ENCODE peak calls at places on chromosomes 3 and 15, in six cellular contexts. One of them, this sample, is unnamed.

GRCh38 chr3:36941162-36941561 is 3.7 kb downstream of the TRANK1 start:
- DNase-seq in cardiac fibroblast: no peak
- DNase-seq in RWPE2: no peak
- DNase-seq in AG09309: no peak
- DNase-seq in sigmoid colon: no peak
- DNase-seq in omental fat pad: no peak
- DNase-seq in this sample: no peak

GRCh38 chr15:58361291-58361759 is 70.5 kb upstream of the LIPC start:
- DNase-seq in cardiac fibroblast: peak; percentile 36
- DNase-seq in RWPE2: no peak
- DNase-seq in AG09309: peak; percentile 95
- DNase-seq in sigmoid colon: no peak
- DNase-seq in omental fat pad: no peak
- DNase-seq in this sample: no peak

GRCh38 chr3:156349978-156350377 is 204.9 kb downstream of the SSR3 start:
- DNase-seq in cardiac fibroblast: no peak
- DNase-seq in RWPE2: no peak
- DNase-seq in AG09309: no peak
- DNase-seq in sigmoid colon: no peak
- DNase-seq in omental fat pad: no peak
- DNase-seq in this sample: no peak

GRCh38 chr3:37197810-37198371 is 23.5 kb upstream of the LRRFIP2 start:
- DNase-seq in cardiac fibroblast: no peak
- DNase-seq in RWPE2: no peak
- DNase-seq in AG09309: peak; percentile 44
- DNase-seq in sigmoid colon: no peak
- DNase-seq in omental fat pad: no peak
- DNase-seq in this sample: no peak

GRCh38 chr3:170740726-170741591 is 129.0 kb downstream of the RPL22L1 start:
- DNase-seq in cardiac fibroblast: peak; percentile 90
- DNase-seq in RWPE2: peak; percentile 70
- DNase-seq in AG09309: peak; percentile 95
- DNase-seq in sigmoid colon: peak; percentile 88
- DNase-seq in omental fat pad: no peak
- DNase-seq in this sample: no peak

GRCh38 chr3:191329654-191330308 is 545 bp downstream of the UTS2B start:
- DNase-seq in cardiac fibroblast: peak; percentile 63
- DNase-seq in RWPE2: no peak
- DNase-seq in AG09309: no peak
- DNase-seq in sigmoid colon: peak; percentile 69
- DNase-seq in omental fat pad: no peak
- DNase-seq in this sample: no peak

GRCh38 chr3:111143-112069 is 85.2 kb upstream of the CHL1 start:
- DNase-seq in cardiac fibroblast: no peak
- DNase-seq in RWPE2: no peak
- DNase-seq in AG09309: no peak
- DNase-seq in sigmoid colon: peak; percentile 58
- DNase-seq in omental fat pad: no peak
- DNase-seq in this sample: no peak

GRCh38 chr3:121809249-121809648 is 25.6 kb downstream of the IQCB1 start:
- DNase-seq in cardiac fibroblast: no peak
- DNase-seq in RWPE2: no peak
- DNase-seq in AG09309: no peak
- DNase-seq in sigmoid colon: no peak
- DNase-seq in omental fat pad: no peak
- DNase-seq in this sample: no peak

GRCh38 chr3:134641671-134642300 is 9.0 kb downstream of the KY start:
- DNase-seq in cardiac fibroblast: no peak
- DNase-seq in RWPE2: no peak
- DNase-seq in AG09309: no peak
- DNase-seq in sigmoid colon: no peak
- DNase-seq in omental fat pad: no peak
- DNase-seq in this sample: no peak

GRCh38 chr15:68817304-68818087 is 3.2 kb downstream of the ANP32A start:
- DNase-seq in cardiac fibroblast: peak; percentile 67
- DNase-seq in RWPE2: no peak
- DNase-seq in AG09309: no peak
- DNase-seq in sigmoid colon: peak; percentile 84
- DNase-seq in omental fat pad: no peak
- DNase-seq in this sample: no peak

GRCh38 chr3:21826416-21826815 is 75.4 kb upstream of the ZNF385D start:
- DNase-seq in cardiac fibroblast: peak; percentile 7
- DNase-seq in RWPE2: no peak
- DNase-seq in AG09309: no peak
- DNase-seq in sigmoid colon: no peak
- DNase-seq in omental fat pad: no peak
- DNase-seq in this sample: no peak

GRCh38 chr3:188567478-188568195 is 413.7 kb downstream of the LPP start:
- DNase-seq in cardiac fibroblast: peak; percentile 22
- DNase-seq in RWPE2: no peak
- DNase-seq in AG09309: no peak
- DNase-seq in sigmoid colon: no peak
- DNase-seq in omental fat pad: no peak
- DNase-seq in this sample: no peak

GRCh38 chr3:170703121-170703588 is 117.3 kb upstream of the SLC7A14 start:
- DNase-seq in cardiac fibroblast: peak; percentile 56
- DNase-seq in RWPE2: no peak
- DNase-seq in AG09309: peak; percentile 73
- DNase-seq in sigmoid colon: no peak
- DNase-seq in omental fat pad: no peak
- DNase-seq in this sample: no peak

GRCh38 chr3:13871791-13872190 is 8.1 kb downstream of the WNT7A start:
- DNase-seq in cardiac fibroblast: no peak
- DNase-seq in RWPE2: no peak
- DNase-seq in AG09309: no peak
- DNase-seq in sigmoid colon: no peak
- DNase-seq in omental fat pad: no peak
- DNase-seq in this sample: no peak

GRCh38 chr15:41438206-41438605 is 21.3 kb downstream of the RTF1 start:
- DNase-seq in cardiac fibroblast: no peak
- DNase-seq in RWPE2: peak; percentile 57
- DNase-seq in AG09309: no peak
- DNase-seq in sigmoid colon: peak; percentile 39
- DNase-seq in omental fat pad: no peak
- DNase-seq in this sample: no peak

GRCh38 chr15:51585953-51586352 is 36.6 kb downstream of the DMXL2 start:
- DNase-seq in cardiac fibroblast: no peak
- DNase-seq in RWPE2: no peak
- DNase-seq in AG09309: no peak
- DNase-seq in sigmoid colon: no peak
- DNase-seq in omental fat pad: no peak
- DNase-seq in this sample: no peak

GRCh38 chr3:170942011-170942410 is 33.6 kb upstream of the EIF5A2 start:
- DNase-seq in cardiac fibroblast: no peak
- DNase-seq in RWPE2: no peak
- DNase-seq in AG09309: no peak
- DNase-seq in sigmoid colon: no peak
- DNase-seq in omental fat pad: no peak
- DNase-seq in this sample: no peak

GRCh38 chr3:127413871-127414270 is 126.0 kb upstream of the PRR20G start:
- DNase-seq in cardiac fibroblast: no peak
- DNase-seq in RWPE2: no peak
- DNase-seq in AG09309: no peak
- DNase-seq in sigmoid colon: no peak
- DNase-seq in omental fat pad: no peak
- DNase-seq in this sample: no peak

GRCh38 chr3:44454258-44454657 is 23.2 kb downstream of the ZNF445 start:
- DNase-seq in cardiac fibroblast: no peak
- DNase-seq in RWPE2: no peak
- DNase-seq in AG09309: no peak
- DNase-seq in sigmoid colon: no peak
- DNase-seq in omental fat pad: no peak
- DNase-seq in this sample: no peak

GRCh38 chr3:72143322-72143721 is 358.4 kb upstream of the PROK2 start:
- DNase-seq in cardiac fibroblast: peak; percentile 19
- DNase-seq in RWPE2: no peak
- DNase-seq in AG09309: peak; percentile 34
- DNase-seq in sigmoid colon: no peak
- DNase-seq in omental fat pad: no peak
- DNase-seq in this sample: no peak

GRCh38 chr3:16359331-16359730 is 94.3 kb downstream of the OXNAD1 start:
- DNase-seq in cardiac fibroblast: no peak
- DNase-seq in RWPE2: no peak
- DNase-seq in AG09309: no peak
- DNase-seq in sigmoid colon: no peak
- DNase-seq in omental fat pad: no peak
- DNase-seq in this sample: no peak

GRCh38 chr3:16354291-16354690 is 89.3 kb downstream of the OXNAD1 start:
- DNase-seq in cardiac fibroblast: no peak
- DNase-seq in RWPE2: no peak
- DNase-seq in AG09309: no peak
- DNase-seq in sigmoid colon: no peak
- DNase-seq in omental fat pad: no peak
- DNase-seq in this sample: no peak

GRCh38 chr3:16357698-16358097 is 92.7 kb downstream of the OXNAD1 start:
- DNase-seq in cardiac fibroblast: peak; percentile 19
- DNase-seq in RWPE2: no peak
- DNase-seq in AG09309: no peak
- DNase-seq in sigmoid colon: no peak
- DNase-seq in omental fat pad: no peak
- DNase-seq in this sample: no peak

GRCh38 chr3:16355864-16356263 is 90.9 kb downstream of the OXNAD1 start:
- DNase-seq in cardiac fibroblast: no peak
- DNase-seq in RWPE2: no peak
- DNase-seq in AG09309: no peak
- DNase-seq in sigmoid colon: no peak
- DNase-seq in omental fat pad: no peak
- DNase-seq in this sample: no peak

GRCh38 chr3:16357191-16357590 is 92.2 kb downstream of the OXNAD1 start:
- DNase-seq in cardiac fibroblast: no peak
- DNase-seq in RWPE2: no peak
- DNase-seq in AG09309: no peak
- DNase-seq in sigmoid colon: no peak
- DNase-seq in omental fat pad: no peak
- DNase-seq in this sample: no peak
- TF ChIP-seq CTCF in cardiac fibroblast: no peak
- TF ChIP-seq CTCF in RWPE2: no peak
- TF ChIP-seq CTCF in AG09309: no peak
- TF ChIP-seq CTCF in sigmoid colon: no peak
- TF ChIP-seq CTCF in omental fat pad: no peak
- TF ChIP-seq CTCF in this sample: no peak

DNA sequence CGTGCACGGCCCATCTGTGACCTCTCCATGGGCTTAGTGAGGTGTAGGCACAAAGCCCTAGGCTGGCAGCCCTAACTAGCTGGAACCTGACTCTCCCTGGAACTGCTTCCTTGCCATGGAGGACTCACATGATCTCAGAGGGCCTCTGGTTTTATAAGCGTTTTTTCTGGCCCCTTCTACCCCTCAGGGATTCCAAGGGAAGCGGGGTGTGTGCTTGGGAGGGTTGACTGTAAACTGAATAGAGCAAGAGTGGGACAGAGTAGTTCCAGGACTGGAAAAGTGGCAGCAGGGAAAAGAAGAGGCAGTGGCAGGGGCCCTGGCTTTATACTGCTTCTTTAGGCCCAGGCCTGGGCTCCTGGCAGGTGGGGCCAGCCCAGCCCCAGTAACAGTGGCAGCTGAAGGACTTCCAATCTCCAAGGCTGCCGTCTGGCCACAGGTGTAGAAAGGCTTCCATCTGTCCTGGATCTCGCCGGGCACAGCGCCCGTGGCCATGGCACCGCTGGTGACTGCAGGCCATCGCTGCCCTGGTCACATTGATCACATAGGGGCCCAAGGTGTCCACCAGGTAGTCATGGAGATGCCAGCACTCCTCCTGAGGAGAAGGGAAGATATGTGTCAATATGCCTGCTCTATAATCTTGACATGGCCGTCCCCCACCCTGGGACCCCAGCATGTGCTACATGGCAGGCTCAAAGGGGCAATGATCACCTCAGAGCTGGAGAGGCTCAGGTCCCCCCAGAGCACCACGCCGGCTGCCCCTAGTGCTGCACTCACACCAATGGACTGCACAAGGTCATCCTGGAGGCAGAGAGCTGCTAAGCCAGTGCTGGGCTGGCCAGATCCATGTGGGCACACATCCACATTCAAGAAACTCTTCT is 934 bp upstream of the IFRD2 start:
- DNase-seq in cardiac fibroblast: no peak
- DNase-seq in RWPE2: no peak
- DNase-seq in AG09309: no peak
- DNase-seq in sigmoid colon: peak; percentile 68
- DNase-seq in omental fat pad: no peak
- DNase-seq in this sample: no peak
- TF ChIP-seq CTCF in cardiac fibroblast: no peak
- TF ChIP-seq CTCF in RWPE2: no peak
- TF ChIP-seq CTCF in AG09309: no peak
- TF ChIP-seq CTCF in sigmoid colon: no peak
- TF ChIP-seq CTCF in omental fat pad: no peak
- TF ChIP-seq CTCF in this sample: no peak

GRCh38 chr3:29868702-29869101 is 587.8 kb downstream of the RBMS3 start:
- DNase-seq in cardiac fibroblast: no peak
- DNase-seq in RWPE2: no peak
- DNase-seq in AG09309: no peak
- DNase-seq in sigmoid colon: no peak
- DNase-seq in omental fat pad: no peak
- DNase-seq in this sample: no peak

DNA sequence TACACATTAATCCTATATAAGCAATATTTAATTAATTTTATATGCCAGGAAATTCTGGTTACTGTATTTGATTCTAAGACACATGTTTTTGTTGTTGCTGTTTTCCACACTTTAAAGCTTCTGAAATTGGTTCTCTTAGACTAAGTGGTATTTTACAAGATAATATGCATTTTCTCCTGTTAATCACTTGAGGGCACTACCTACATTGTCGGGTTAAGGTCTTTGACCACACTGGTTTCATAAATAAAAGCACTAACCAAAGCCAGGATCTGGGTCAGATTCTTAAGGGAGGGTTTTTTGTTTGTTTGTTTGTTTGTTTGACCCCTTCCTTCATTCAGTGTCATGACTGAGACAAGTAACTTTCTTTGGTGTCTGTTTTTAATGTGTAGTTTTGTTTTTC is 590.2 kb downstream of the RBMS3 start:
- DNase-seq in cardiac fibroblast: peak; percentile 8
- DNase-seq in RWPE2: no peak
- DNase-seq in AG09309: no peak
- DNase-seq in sigmoid colon: no peak
- DNase-seq in omental fat pad: no peak
- DNase-seq in this sample: no peak
- TF ChIP-seq CTCF in cardiac fibroblast: no peak
- TF ChIP-seq CTCF in RWPE2: no peak
- TF ChIP-seq CTCF in AG09309: no peak
- TF ChIP-seq CTCF in sigmoid colon: no peak
- TF ChIP-seq CTCF in omental fat pad: no peak
- TF ChIP-seq CTCF in this sample: peak; percentile 9

DNA sequence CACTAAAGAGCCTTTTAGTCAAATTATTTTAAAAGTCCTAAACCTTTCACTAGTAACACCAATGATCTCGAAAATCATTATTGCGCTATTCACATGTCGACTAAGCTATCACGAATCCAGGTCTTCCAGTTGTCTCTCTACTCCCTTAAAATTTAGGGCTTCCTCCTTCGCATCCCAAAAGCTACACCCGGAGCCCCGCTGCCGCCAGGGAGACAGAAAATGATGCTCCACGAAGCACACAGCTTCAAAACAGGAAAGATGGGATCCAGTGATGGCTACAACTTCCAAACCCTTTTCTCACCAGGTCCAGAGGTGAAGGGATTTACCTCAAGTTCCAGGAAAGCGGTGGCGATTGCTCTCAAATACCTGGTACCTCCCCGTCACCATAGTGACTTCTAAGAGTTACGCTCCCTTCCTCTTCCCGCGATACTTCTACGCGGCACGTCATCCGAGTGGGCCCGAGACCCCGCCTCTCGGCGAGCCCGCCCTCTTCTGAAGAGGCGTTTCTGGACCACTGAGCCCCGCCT is at the start of gene IFT80:
- DNase-seq in cardiac fibroblast: peak; percentile 98
- DNase-seq in RWPE2: peak; percentile 93
- DNase-seq in AG09309: peak; percentile 83
- DNase-seq in sigmoid colon: peak; percentile 98
- DNase-seq in omental fat pad: peak; percentile 88
- DNase-seq in this sample: peak; percentile 46
- TF ChIP-seq CTCF in cardiac fibroblast: peak; percentile 17
- TF ChIP-seq CTCF in RWPE2: no peak
- TF ChIP-seq CTCF in AG09309: peak; percentile 3
- TF ChIP-seq CTCF in sigmoid colon: peak; percentile 14
- TF ChIP-seq CTCF in omental fat pad: no peak
- TF ChIP-seq CTCF in this sample: no peak

This sample was measured in D721Med.